ENCODE peak calls at places on chromosome 19, in seven cellular contexts. B is stomach, V is tibial artery, C is A549, D is AG09309, A is tibial nerve, S is pancreas. X is an unnamed sample.
A peak's percentile ranks its signal among the peaks of the same experiment; 100 is the strongest.

GRCh38 chr19:33804021-33804799 is 7.5 kb downstream of the KCTD15 start:
- DNase-seq in B (peak; percentile 95), V (peak; percentile 89), C (peak; percentile 96), D (no peak), A (peak; percentile 31), S (peak; percentile 81), X (peak; percentile 36)

GRCh38 chr19:15091918-15092753 is 10.1 kb downstream of the OR1I1 start:
- DNase-seq in B (no peak), V (no peak), C (no peak), D (no peak), A (peak; percentile 85), S (no peak), X (peak; percentile 13)

GRCh38 chr19:22545751-22546150 is 88.4 kb upstream of the ZNF492 start:
- DNase-seq in B (no peak), V (no peak), C (peak; percentile 15), D (no peak), A (peak; percentile 57), S (peak; percentile 69), X (no peak)

GRCh38 chr19:17332360-17332676 is 2.3 kb downstream of the ANO8 start:
- DNase-seq in B (no peak), V (no peak), C (no peak), D (no peak), A (no peak), S (no peak), X (no peak)

GRCh38 chr19:3365447-3366103 is 808 bp upstream of the NFIC start:
- DNase-seq in B (peak; percentile 67), V (peak; percentile 91), C (no peak), D (no peak), A (peak; percentile 64), S (peak; percentile 75), X (no peak)

GRCh38 chr19:38024991-38025716 is 118.1 kb downstream of the SIPA1L3 start:
- DNase-seq in B (no peak), V (no peak), C (no peak), D (no peak), A (no peak), S (peak; percentile 39), X (no peak)

GRCh38 chr19:4768934-4769777 is 22.4 kb upstream of the FEM1A start:
- DNase-seq in B (peak; percentile 82), V (peak; percentile 76), C (peak; percentile 63), D (peak; percentile 41), A (peak; percentile 78), S (peak; percentile 87), X (no peak)

GRCh38 chr19:58559275-58560006 is 1.0 kb upstream of the UBE2M start:
- DNase-seq in B (peak; percentile 88), V (peak; percentile 97), C (peak; percentile 99), D (peak; percentile 74), A (peak; percentile 86), S (peak; percentile 85), X (no peak)

GRCh38 chr19:29372461-29372860 is 153.3 kb upstream of the VSTM2B start:
- DNase-seq in B (no peak), V (peak; percentile 9), C (no peak), D (no peak), A (no peak), S (no peak), X (no peak)

GRCh38 chr19:52296400-52296772 is 583 bp upstream of the ZNF480 start:
- DNase-seq in B (no peak), V (no peak), C (no peak), D (no peak), A (no peak), S (no peak), X (no peak)

GRCh38 chr19:2097330-2098327 is 914 bp downstream of the IZUMO4 start:
- DNase-seq in B (no peak), V (no peak), C (no peak), D (no peak), A (no peak), S (peak; percentile 68), X (no peak)

GRCh38 chr19:50377051-50377441 is 789 bp downstream of the NR1H2 start:
- DNase-seq in B (peak; percentile 53), V (peak; percentile 69), C (peak; percentile 55), D (no peak), A (no peak), S (no peak), X (no peak)
- H3K4me3 ChIP-seq in B (peak overlapping the region; percentile 88), V (peak overlapping the region; percentile 66), C (peak overlapping the region; percentile 79), D (peak overlapping the region; percentile 79), A (peak overlapping the region; percentile 85), S (peak overlapping the region; percentile 64), X (peak overlapping the region; percentile 35)

GRCh38 chr19:30376272-30376671 is 4.1 kb downstream of the ZNF536 start:
- DNase-seq in B (peak; percentile 14), V (no peak), C (no peak), D (no peak), A (no peak), S (no peak), X (no peak)
- TF ChIP-seq CTCF in B (no peak), V (no peak), C (no peak), D (no peak), A (no peak), S (no peak), X (no peak)

GRCh38 chr19:6260912-6261636 is 18.7 kb downstream of the MLLT1 start:
- DNase-seq in B (peak; percentile 41), V (no peak), C (peak; percentile 33), D (no peak), A (no peak), S (no peak), X (no peak)
- H3K4me3 ChIP-seq in B (no peak overlapping the region), V (no peak overlapping the region), C (no peak overlapping the region), D (no peak overlapping the region), A (no peak overlapping the region), S (no peak overlapping the region), X (no peak overlapping the region)

GRCh38 chr19:41886761-41887710 is 4.1 kb downstream of the ARHGEF1 start:
- DNase-seq in B (no peak), V (no peak), C (no peak), D (no peak), A (no peak), S (no peak), X (no peak)

GRCh38 chr19:41883463-41883820 is 458 bp downstream of the ARHGEF1 start:
- DNase-seq in B (no peak), V (no peak), C (no peak), D (no peak), A (no peak), S (no peak), X (no peak)

GRCh38 chr19:41882568-41883462 is at the start of gene ARHGEF1:
- DNase-seq in B (peak; percentile 62), V (peak; percentile 74), C (peak; percentile 90), D (no peak), A (no peak), S (peak; percentile 81), X (no peak)

GRCh38 chr19:41880329-41880708 is 2.7 kb upstream of the ARHGEF1 start:
- DNase-seq in B (no peak), V (no peak), C (no peak), D (no peak), A (no peak), S (no peak), X (no peak)

GRCh38 chr19:41883821-41884733 is 1.1 kb downstream of the ARHGEF1 start:
- DNase-seq in B (peak; percentile 97), V (peak; percentile 97), C (peak; percentile 100), D (peak; percentile 88), A (peak; percentile 84), S (peak; percentile 95), X (peak; percentile 52)
- TF ChIP-seq CTCF in B (no peak), V (no peak), C (no peak), D (no peak), A (peak; percentile 63), S (no peak), X (peak; percentile 9)

X was measured in epithelial cell of proximal tubule.